ENCODE peak calls at places on chromosome 14, in eight cellular contexts. Y, W, B, D, M, K, T and Z are unnamed samples.

GRCh38 chr14:103362780-103363179 is 22.4 kb upstream of the MARK3 start:
- DNase-seq in D (no peak), K (no peak), W (no peak), B (no peak), Y (no peak), T (peak; percentile 35), M (no peak), Z (no peak)

GRCh38 chr14:95313707-95314106 is 6.0 kb downstream of the CLMN start:
- DNase-seq in W (no peak), Y (peak; percentile 73), B (no peak), D (no peak), T (peak; percentile 72), M (no peak), K (no peak), Z (peak; percentile 15)

GRCh38 chr14:71588028-71588427 is 344.2 kb upstream of the RGS6 start:
- DNase-seq in T (peak; percentile 80), B (no peak), Y (peak; percentile 63), D (no peak), W (no peak), M (no peak), K (no peak), Z (no peak)

GRCh38 chr14:32417956-32418552 is 89.0 kb downstream of the AKAP6 start:
- DNase-seq in T (peak; percentile 64), Y (peak; percentile 79), K (no peak), D (no peak), B (no peak), M (no peak), W (no peak), Z (no peak)

GRCh38 chr14:60648934-60649814 is at the start of gene SIX1:
- DNase-seq in W (no peak), K (no peak), M (no peak), T (peak; percentile 97), B (no peak), D (no peak), Y (peak; percentile 86), Z (peak; percentile 27)

GRCh38 chr14:63039800-63040380 is 5.4 kb downstream of the KCNH5 start:
- DNase-seq in M (no peak), K (no peak), B (no peak), Y (peak; percentile 84), W (no peak), T (peak; percentile 19), D (no peak), Z (no peak)

GRCh38 chr14:36967892-36968555 is 204.4 kb downstream of the SLC25A21 start:
- DNase-seq in B (no peak), W (no peak), T (no peak), D (no peak), K (no peak), M (no peak), Y (no peak), Z (no peak)

GRCh38 chr14:35678403-35679028 is 130.6 kb downstream of the RALGAPA1 start:
- DNase-seq in W (no peak), B (no peak), D (no peak), Y (no peak), M (no peak), K (no peak), T (no peak), Z (no peak)

GRCh38 chr14:94540031-94540794 is 21.0 kb upstream of the SERPINA4 start:
- DNase-seq in K (no peak), T (peak; percentile 13), M (no peak), Y (peak; percentile 82), W (no peak), D (no peak), B (no peak), Z (no peak)

GRCh38 chr14:58836303-58836702 is 198.5 kb downstream of the DACT1 start:
- DNase-seq in D (no peak), B (no peak), Y (no peak), M (no peak), K (no peak), T (no peak), W (no peak), Z (no peak)

GRCh38 chr14:29721586-29721985 is 206.1 kb downstream of the PRKD1 start:
- DNase-seq in T (no peak), W (no peak), M (no peak), Y (peak; percentile 18), D (no peak), B (no peak), K (no peak), Z (no peak)